ENCODE peak calls at places on chromosomes 6 and 20, in five cellular contexts. O, Z, L, Q and M are unnamed samples.

GRCh38 chr20:17518339-17519052 is 12.7 kb downstream of the BFSP1 start:
- DNase-seq in O (peak), L (no peak), Q (no peak), Z (no peak), M (no peak)

GRCh38 chr6:145789443-145789842 is 25.2 kb downstream of the FBXO30 start:
- DNase-seq in Q (no peak), L (no peak), Z (no peak), O (no peak), M (no peak)

GRCh38 chr6:159640322-159640721 is 52.7 kb downstream of the SOD2 start:
- DNase-seq in L (no peak), O (no peak), Q (no peak), Z (no peak), M (no peak)

GRCh38 chr6:43648248-43648647 is 3.4 kb downstream of the RSPH9 start:
- DNase-seq in L (no peak), Q (no peak), Z (no peak), O (no peak), M (no peak)

GRCh38 chr20:3981132-3981452 is 34.3 kb downstream of the RNF24 start:
- DNase-seq in L (no peak), O (no peak), Q (no peak), Z (no peak), M (no peak)

GRCh38 chr6:127635091-127635490 is 58.1 kb downstream of the C6orf58 start:
- DNase-seq in Z (no peak), L (no peak), Q (no peak), O (no peak), M (no peak)

GRCh38 chr6:25582101-25582500 is 69.9 kb upstream of the SCGN start:
- DNase-seq in L (no peak), Z (no peak), O (no peak), Q (no peak), M (no peak)

GRCh38 chr6:46393161-46393939 is 97.9 kb downstream of the RCAN2 start:
- DNase-seq in O (no peak), Z (no peak), L (no peak), Q (no peak), M (no peak)

GRCh38 chr6:162964703-162965140 is 236.9 kb downstream of the PACRG start:
- DNase-seq in Q (no peak), Z (no peak), O (no peak), L (no peak), M (no peak)